ENCODE peak calls at places on chromosomes 13 and 19, in six cellular contexts. D is fibroblast of lung, A is cardiac muscle cell, S is thyroid gland, T is foreskin fibroblast, W is pancreas. R is an unnamed sample.

GRCh38 chr19:2579678-2580280 is 103.9 kb downstream of the GADD45B start:
- DNase-seq in D (no peak), A (no peak), S (no peak), T (no peak), W (peak; percentile 64), R (no peak)

GRCh38 chr19:29953352-29954247 is 11.6 kb downstream of the URI1 start:
- DNase-seq in D (no peak), A (no peak), S (no peak), T (no peak), W (no peak), R (no peak)

GRCh38 chr13:113080361-113080831 is 25.2 kb upstream of the F7 start:
- DNase-seq in D (no peak), A (no peak), S (no peak), T (no peak), W (peak; percentile 71), R (no peak)

GRCh38 chr19:3577741-3578344 is 5.1 kb downstream of the HMG20B start:
- DNase-seq in D (no peak), A (no peak), S (no peak), T (no peak), W (peak; percentile 79), R (no peak)

GRCh38 chr19:2554856-2555255 is 78.9 kb downstream of the GADD45B start:
- DNase-seq in D (peak; percentile 49), A (no peak), S (no peak), T (no peak), W (peak; percentile 11), R (no peak)

GRCh38 chr13:113122571-113123225 is at the start of gene F10:
- DNase-seq in D (peak; percentile 21), A (peak; percentile 52), S (no peak), T (peak; percentile 86), W (peak; percentile 77), R (peak; percentile 4)

GRCh38 chr19:1171755-1172352 is 2.2 kb downstream of the SBNO2 start:
- DNase-seq in D (no peak), A (no peak), S (peak; percentile 81), T (no peak), W (no peak), R (no peak)

GRCh38 chr13:95156208-95156607 is 145.0 kb downstream of the ABCC4 start:
- DNase-seq in D (peak; percentile 16), A (no peak), S (no peak), T (peak; percentile 9), W (no peak), R (no peak)

GRCh38 chr19:21604941-21605548 is 99.6 kb downstream of the ZNF429 start:
- DNase-seq in D (peak; percentile 20), A (no peak), S (peak; percentile 9), T (no peak), W (no peak), R (no peak)

GRCh38 chr19:49930483-49931011 is 1.2 kb upstream of the NUP62 start:
- DNase-seq in D (no peak), A (no peak), S (no peak), T (no peak), W (no peak), R (no peak)

GRCh38 chr13:99150575-99151370 is 49.9 kb upstream of the UBAC2 start:
- DNase-seq in D (peak; percentile 80), A (no peak), S (peak; percentile 77), T (peak; percentile 49), W (no peak), R (peak; percentile 76)

GRCh38 chr13:41613471-41613870 is 156.1 kb downstream of the RGCC start:
- DNase-seq in D (no peak), A (no peak), S (no peak), T (no peak), W (no peak), R (no peak)

GRCh38 chr13:51541037-51541436 is 43.2 kb upstream of the WDFY2 start:
- DNase-seq in D (no peak), A (no peak), S (no peak), T (no peak), W (no peak), R (no peak)

GRCh38 chr19:327291-328024 is 17.1 kb downstream of the MIER2 start:
- DNase-seq in D (no peak), A (no peak), S (no peak), T (no peak), W (no peak), R (no peak)

GRCh38 chr19:10797078-10797477 is 38.9 kb downstream of the TMED1 start:
- DNase-seq in D (no peak), A (no peak), S (no peak), T (no peak), W (no peak), R (no peak)

GRCh38 chr13:111203742-111204386 is 88.8 kb downstream of the ARHGEF7 start:
- DNase-seq in D (no peak), A (no peak), S (no peak), T (no peak), W (no peak), R (no peak)
- H3K4me3 ChIP-seq in D (no peak overlapping the region), A (no peak overlapping the region), S (no peak overlapping the region), T (peak overlapping the region; percentile 48), W (no peak overlapping the region), R (no peak overlapping the region)

GRCh38 chr13:26498524-26499208 is 58.8 kb upstream of the WASF3 start:
- DNase-seq in D (peak; percentile 44), A (no peak), S (no peak), T (no peak), W (no peak), R (no peak)

GRCh38 chr13:26497991-26498423 is 59.5 kb upstream of the WASF3 start:
- DNase-seq in D (peak; percentile 97), A (no peak), S (no peak), T (peak; percentile 70), W (no peak), R (peak; percentile 57)

GRCh38 chr13:26495749-26496148 is 61.7 kb upstream of the WASF3 start:
- DNase-seq in D (no peak), A (no peak), S (no peak), T (no peak), W (no peak), R (no peak)

GRCh38 chr13:26500618-26501320 is 56.7 kb upstream of the WASF3 start:
- DNase-seq in D (no peak), A (no peak), S (no peak), T (no peak), W (no peak), R (no peak)

GRCh38 chr13:26499209-26499601 is 58.3 kb upstream of the WASF3 start:
- DNase-seq in D (no peak), A (no peak), S (peak; percentile 59), T (no peak), W (no peak), R (no peak)
- TF ChIP-seq CTCF in D (no peak), A (no peak), S (no peak), T (no peak), W (no peak), R (no peak)

GRCh38 chr19:46426506-46427162 is 2.1 kb downstream of the PNMA8C start:
- DNase-seq in D (peak; percentile 68), A (peak; percentile 95), S (peak; percentile 87), T (peak; percentile 69), W (peak; percentile 96), R (no peak)
- H3K4me3 ChIP-seq in D (peak overlapping the region; percentile 62), A (peak overlapping the region; percentile 68), S (peak overlapping the region; percentile 15), T (peak overlapping the region; percentile 72), W (peak overlapping the region; percentile 63), R (peak overlapping the region; percentile 10)

DNA sequence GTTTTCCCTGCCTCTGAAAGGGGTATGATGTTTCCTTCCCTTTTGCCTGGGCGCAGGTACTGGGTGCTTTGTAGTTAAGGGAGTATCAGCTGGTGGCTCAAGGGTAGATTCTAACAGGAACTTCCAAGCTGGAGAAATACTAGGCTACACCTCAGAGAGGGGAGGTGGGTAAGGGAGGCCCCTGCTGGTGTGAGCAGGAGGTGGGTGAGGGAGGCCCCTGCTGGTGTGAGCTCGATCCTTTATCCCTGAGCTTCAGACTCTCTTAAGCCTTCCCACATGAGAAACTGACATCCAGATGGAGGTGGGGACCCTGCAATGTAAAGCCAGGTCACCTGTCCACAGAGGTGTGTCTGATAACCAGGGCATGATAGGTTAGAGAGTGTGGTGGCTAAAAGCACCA is 32.1 kb downstream of the CYP2B6 start:
- DNase-seq in D (no peak), A (no peak), S (no peak), T (no peak), W (no peak), R (no peak)
- TF ChIP-seq CTCF in D (no peak), A (no peak), S (no peak), T (no peak), W (no peak), R (no peak)

DNA sequence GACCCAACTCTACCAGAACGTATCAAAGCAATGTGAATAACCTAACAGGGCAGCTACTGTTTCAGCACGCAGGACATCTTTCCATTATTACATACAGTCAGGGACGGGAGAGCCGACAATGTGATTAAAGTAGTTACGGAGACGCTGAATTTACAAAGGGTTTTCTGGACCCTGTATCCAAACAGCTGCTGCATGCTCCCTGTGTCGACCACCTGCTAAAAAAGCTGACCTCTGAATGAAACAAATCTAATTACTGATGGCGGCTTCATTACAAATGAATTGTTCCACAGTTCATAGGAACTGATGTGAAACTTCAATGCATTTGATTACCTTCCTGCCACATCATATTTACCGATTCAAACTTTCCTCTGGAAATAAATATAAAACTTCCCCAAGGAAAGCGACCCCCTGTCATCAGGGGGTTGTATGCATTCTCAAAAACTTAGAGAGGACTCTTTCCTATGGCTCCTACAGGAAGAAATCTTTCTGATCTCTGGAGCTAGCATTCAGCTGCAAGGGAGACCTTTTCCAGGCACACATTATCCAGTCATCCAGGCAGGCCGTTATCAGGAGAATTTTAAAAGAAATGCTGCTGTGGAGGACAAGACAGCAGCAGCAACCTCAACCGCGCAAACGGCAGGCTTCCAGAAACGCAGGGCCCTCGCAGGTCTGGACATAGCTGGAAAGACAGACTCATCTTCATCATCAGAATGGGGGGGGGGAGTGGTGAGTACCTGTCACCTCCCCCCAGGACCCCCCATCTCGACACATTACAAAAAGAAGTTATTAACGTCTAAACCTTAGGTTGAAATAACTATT is 3.1 kb downstream of the EFNB2 start:
- DNase-seq in D (peak; percentile 63), A (peak; percentile 30), S (peak; percentile 6), T (no peak), W (no peak), R (no peak)
- H3K4me3 ChIP-seq in D (peak overlapping the region; percentile 61), A (peak overlapping the region; percentile 88), S (no peak overlapping the region), T (peak overlapping the region; percentile 91), W (peak overlapping the region; percentile 71), R (peak overlapping the region; percentile 81)

GRCh38 chr13:23626730-23627129 is 56.5 kb downstream of the TNFRSF19 start:
- DNase-seq in D (no peak), A (no peak), S (no peak), T (no peak), W (no peak), R (no peak)

GRCh38 chr13:23629566-23630272 is 59.5 kb downstream of the TNFRSF19 start:
- DNase-seq in D (no peak), A (no peak), S (no peak), T (no peak), W (no peak), R (no peak)

GRCh38 chr13:23627419-23627818 is 57.2 kb downstream of the TNFRSF19 start:
- DNase-seq in D (no peak), A (no peak), S (peak; percentile 50), T (no peak), W (no peak), R (no peak)

GRCh38 chr13:23628765-23629565 is 58.8 kb downstream of the TNFRSF19 start:
- DNase-seq in D (peak; percentile 45), A (no peak), S (no peak), T (no peak), W (no peak), R (no peak)

DNA sequence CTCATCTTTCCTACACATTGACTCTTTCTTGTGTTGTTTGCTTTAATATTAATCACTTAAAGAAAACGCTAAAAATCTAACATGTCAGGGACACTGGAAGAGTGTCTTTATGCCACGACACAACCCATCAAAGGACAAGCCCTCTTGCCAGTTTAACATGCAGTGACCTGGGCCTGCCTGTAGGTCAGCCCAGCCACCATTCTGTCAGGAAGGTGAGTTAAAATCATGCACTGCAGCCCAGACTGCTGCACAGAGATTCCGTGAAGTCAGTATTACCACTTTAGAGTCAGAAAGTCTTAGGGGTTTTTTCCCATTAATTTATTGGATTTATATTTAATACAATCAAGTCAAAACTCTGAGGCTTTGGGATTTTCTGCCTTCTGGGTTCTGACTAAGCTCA is 58.0 kb downstream of the TNFRSF19 start:
- DNase-seq in D (no peak), A (no peak), S (no peak), T (no peak), W (no peak), R (no peak)
- TF ChIP-seq CTCF in D (no peak), A (no peak), S (no peak), T (no peak), W (no peak), R (no peak)